ENCODE peak calls at places on chromosomes 7 and 10, in nine cellular contexts. One of them, this sample, is unnamed.

GRCh38 chr10:6083523-6084475 is 5.0 kb upstream of the RBM17 start:
- DNase-seq in osteocyte: peak; percentile 42
- DNase-seq in activated T-cell treated with anti-CD3 and anti-CD28 coated beads for 48 hours: peak; percentile 61
- DNase-seq in fibroblast of gingiva: no peak
- DNase-seq in fibroblast of lung: peak; percentile 70
- DNase-seq in stimulated activated naive CD8-positive, alpha-beta T cell treated with anti-CD3 and anti-CD28 coated beads, Interleukin-15, Interleukin-2, amounts not matched to agents 100 U/mL and 50 U/mL, for 24 hours: peak; percentile 70
- DNase-seq in NCI-H187: no peak
- DNase-seq in MV-4-11: no peak
- DNase-seq in endothelial cell: no peak
- DNase-seq in this sample: no peak

GRCh38 chr7:25579688-25580075 is 351.4 kb upstream of the NPVF start:
- DNase-seq in osteocyte: no peak
- DNase-seq in activated T-cell treated with anti-CD3 and anti-CD28 coated beads for 48 hours: no peak
- DNase-seq in fibroblast of gingiva: no peak
- DNase-seq in fibroblast of lung: no peak
- DNase-seq in stimulated activated naive CD8-positive, alpha-beta T cell treated with anti-CD3 and anti-CD28 coated beads, Interleukin-15, Interleukin-2, amounts not matched to agents 100 U/mL and 50 U/mL, for 24 hours: no peak
- DNase-seq in NCI-H187: no peak
- DNase-seq in MV-4-11: no peak
- DNase-seq in endothelial cell: no peak
- DNase-seq in this sample: peak; percentile 80

GRCh38 chr7:87225696-87226095 is 6.2 kb upstream of the TMEM243 start:
- DNase-seq in osteocyte: no peak
- DNase-seq in activated T-cell treated with anti-CD3 and anti-CD28 coated beads for 48 hours: no peak
- DNase-seq in fibroblast of gingiva: no peak
- DNase-seq in fibroblast of lung: peak; percentile 63
- DNase-seq in stimulated activated naive CD8-positive, alpha-beta T cell treated with anti-CD3 and anti-CD28 coated beads, Interleukin-15, Interleukin-2, amounts not matched to agents 100 U/mL and 50 U/mL, for 24 hours: no peak
- DNase-seq in NCI-H187: no peak
- DNase-seq in MV-4-11: no peak
- DNase-seq in endothelial cell: no peak
- DNase-seq in this sample: no peak

GRCh38 chr10:119680050-119680449 is 28.9 kb downstream of the BAG3 start:
- DNase-seq in osteocyte: no peak
- DNase-seq in activated T-cell treated with anti-CD3 and anti-CD28 coated beads for 48 hours: no peak
- DNase-seq in fibroblast of gingiva: peak; percentile 63
- DNase-seq in fibroblast of lung: peak; percentile 86
- DNase-seq in stimulated activated naive CD8-positive, alpha-beta T cell treated with anti-CD3 and anti-CD28 coated beads, Interleukin-15, Interleukin-2, amounts not matched to agents 100 U/mL and 50 U/mL, for 24 hours: no peak
- DNase-seq in NCI-H187: no peak
- DNase-seq in MV-4-11: peak; percentile 31
- DNase-seq in endothelial cell: peak; percentile 12
- DNase-seq in this sample: no peak

GRCh38 chr10:130337696-130338587 is 201.8 kb downstream of the GLRX3 start:
- DNase-seq in osteocyte: peak; percentile 82
- DNase-seq in activated T-cell treated with anti-CD3 and anti-CD28 coated beads for 48 hours: no peak
- DNase-seq in fibroblast of gingiva: no peak
- DNase-seq in fibroblast of lung: no peak
- DNase-seq in stimulated activated naive CD8-positive, alpha-beta T cell treated with anti-CD3 and anti-CD28 coated beads, Interleukin-15, Interleukin-2, amounts not matched to agents 100 U/mL and 50 U/mL, for 24 hours: no peak
- DNase-seq in NCI-H187: no peak
- DNase-seq in MV-4-11: no peak
- DNase-seq in endothelial cell: no peak
- DNase-seq in this sample: no peak

GRCh38 chr10:85580585-85580984 is 786.0 kb downstream of the GRID1 start:
- DNase-seq in osteocyte: no peak
- DNase-seq in activated T-cell treated with anti-CD3 and anti-CD28 coated beads for 48 hours: no peak
- DNase-seq in fibroblast of gingiva: no peak
- DNase-seq in fibroblast of lung: no peak
- DNase-seq in stimulated activated naive CD8-positive, alpha-beta T cell treated with anti-CD3 and anti-CD28 coated beads, Interleukin-15, Interleukin-2, amounts not matched to agents 100 U/mL and 50 U/mL, for 24 hours: no peak
- DNase-seq in NCI-H187: no peak
- DNase-seq in MV-4-11: no peak
- DNase-seq in endothelial cell: no peak
- DNase-seq in this sample: no peak

GRCh38 chr10:124338276-124338915 is 80.3 kb downstream of the OAT start:
- DNase-seq in osteocyte: no peak
- DNase-seq in activated T-cell treated with anti-CD3 and anti-CD28 coated beads for 48 hours: no peak
- DNase-seq in fibroblast of gingiva: no peak
- DNase-seq in fibroblast of lung: no peak
- DNase-seq in stimulated activated naive CD8-positive, alpha-beta T cell treated with anti-CD3 and anti-CD28 coated beads, Interleukin-15, Interleukin-2, amounts not matched to agents 100 U/mL and 50 U/mL, for 24 hours: no peak
- DNase-seq in NCI-H187: no peak
- DNase-seq in MV-4-11: no peak
- DNase-seq in endothelial cell: no peak
- DNase-seq in this sample: no peak

GRCh38 chr7:94338921-94339371 is 55.7 kb upstream of the COL1A2 start:
- DNase-seq in osteocyte: no peak
- DNase-seq in activated T-cell treated with anti-CD3 and anti-CD28 coated beads for 48 hours: no peak
- DNase-seq in fibroblast of gingiva: peak; percentile 16
- DNase-seq in fibroblast of lung: peak; percentile 78
- DNase-seq in stimulated activated naive CD8-positive, alpha-beta T cell treated with anti-CD3 and anti-CD28 coated beads, Interleukin-15, Interleukin-2, amounts not matched to agents 100 U/mL and 50 U/mL, for 24 hours: no peak
- DNase-seq in NCI-H187: no peak
- DNase-seq in MV-4-11: no peak
- DNase-seq in endothelial cell: no peak
- DNase-seq in this sample: peak; percentile 70

GRCh38 chr7:3673524-3673923 is 372.5 kb downstream of the SDK1 start:
- DNase-seq in osteocyte: no peak
- DNase-seq in activated T-cell treated with anti-CD3 and anti-CD28 coated beads for 48 hours: peak; percentile 30
- DNase-seq in fibroblast of gingiva: peak; percentile 4
- DNase-seq in fibroblast of lung: peak; percentile 10
- DNase-seq in stimulated activated naive CD8-positive, alpha-beta T cell treated with anti-CD3 and anti-CD28 coated beads, Interleukin-15, Interleukin-2, amounts not matched to agents 100 U/mL and 50 U/mL, for 24 hours: peak; percentile 59
- DNase-seq in NCI-H187: no peak
- DNase-seq in MV-4-11: no peak
- DNase-seq in endothelial cell: peak; percentile 75
- DNase-seq in this sample: peak; percentile 37

GRCh38 chr10:111522551-111522950 is 445.7 kb downstream of the ADRA2A start:
- DNase-seq in osteocyte: no peak
- DNase-seq in activated T-cell treated with anti-CD3 and anti-CD28 coated beads for 48 hours: no peak
- DNase-seq in fibroblast of gingiva: no peak
- DNase-seq in fibroblast of lung: no peak
- DNase-seq in stimulated activated naive CD8-positive, alpha-beta T cell treated with anti-CD3 and anti-CD28 coated beads, Interleukin-15, Interleukin-2, amounts not matched to agents 100 U/mL and 50 U/mL, for 24 hours: no peak
- DNase-seq in NCI-H187: no peak
- DNase-seq in MV-4-11: no peak
- DNase-seq in endothelial cell: no peak
- DNase-seq in this sample: peak; percentile 73

GRCh38 chr10:92265687-92266258 is 25.1 kb downstream of the CPEB3 start:
- DNase-seq in osteocyte: no peak
- DNase-seq in activated T-cell treated with anti-CD3 and anti-CD28 coated beads for 48 hours: no peak
- DNase-seq in fibroblast of gingiva: no peak
- DNase-seq in fibroblast of lung: no peak
- DNase-seq in stimulated activated naive CD8-positive, alpha-beta T cell treated with anti-CD3 and anti-CD28 coated beads, Interleukin-15, Interleukin-2, amounts not matched to agents 100 U/mL and 50 U/mL, for 24 hours: no peak
- DNase-seq in NCI-H187: no peak
- DNase-seq in MV-4-11: no peak
- DNase-seq in endothelial cell: no peak
- DNase-seq in this sample: no peak

GRCh38 chr10:64277536-64277935 is 756.3 kb downstream of the REEP3 start:
- DNase-seq in osteocyte: no peak
- DNase-seq in activated T-cell treated with anti-CD3 and anti-CD28 coated beads for 48 hours: no peak
- DNase-seq in fibroblast of gingiva: no peak
- DNase-seq in fibroblast of lung: no peak
- DNase-seq in stimulated activated naive CD8-positive, alpha-beta T cell treated with anti-CD3 and anti-CD28 coated beads, Interleukin-15, Interleukin-2, amounts not matched to agents 100 U/mL and 50 U/mL, for 24 hours: no peak
- DNase-seq in NCI-H187: no peak
- DNase-seq in MV-4-11: no peak
- DNase-seq in endothelial cell: no peak
- DNase-seq in this sample: no peak

GRCh38 chr7:44959956-44960640 is 18.7 kb downstream of the MYO1G start:
- DNase-seq in osteocyte: no peak
- DNase-seq in activated T-cell treated with anti-CD3 and anti-CD28 coated beads for 48 hours: no peak
- DNase-seq in fibroblast of gingiva: no peak
- DNase-seq in fibroblast of lung: no peak
- DNase-seq in stimulated activated naive CD8-positive, alpha-beta T cell treated with anti-CD3 and anti-CD28 coated beads, Interleukin-15, Interleukin-2, amounts not matched to agents 100 U/mL and 50 U/mL, for 24 hours: peak; percentile 12
- DNase-seq in NCI-H187: no peak
- DNase-seq in MV-4-11: no peak
- DNase-seq in endothelial cell: no peak
- DNase-seq in this sample: no peak